ENCODE peak calls at places on chromosomes 12 and 14, in nine cellular contexts. Y is Peyer's patch, E is sigmoid colon, L is tibial nerve, K is esophagus muscularis mucosa, W is uterus, R is endothelial cell of umbilical vein, T is ovary, M is body of pancreas. Z is an unnamed sample.

GRCh38 chr12:2851931-2852330 is 4.9 kb downstream of the TEX52 start:
- DNase-seq in Y (no peak), E (no peak), L (no peak), K (no peak), W (no peak), R (no peak), T (no peak), M (no peak), Z (no peak)

GRCh38 chr12:22333751-22334695 is 484 bp downstream of the ST8SIA1 start:
- DNase-seq in Y (no peak), E (peak), L (no peak), K (no peak), W (peak), R (no peak), T (no peak), M (no peak), Z (peak)

GRCh38 chr12:111546758-111547383 is 52.2 kb downstream of the ATXN2 start:
- DNase-seq in Y (no peak), E (no peak), L (no peak), K (no peak), W (no peak), R (no peak), T (no peak), M (no peak), Z (no peak)

GRCh38 chr14:53525608-53526007 is 372.5 kb upstream of the DDHD1 start:
- DNase-seq in Y (no peak), E (no peak), L (no peak), K (no peak), W (no peak), R (no peak), T (no peak), M (no peak), Z (no peak)

GRCh38 chr14:89351364-89351957 is 65.6 kb downstream of the FOXN3 start:
- DNase-seq in Y (peak), E (no peak), L (no peak), K (peak), W (peak), R (peak), T (peak), M (peak), Z (no peak)

GRCh38 chr12:1993871-1994371 is 10.3 kb downstream of the DCP1B start:
- DNase-seq in Y (no peak), E (no peak), L (no peak), K (no peak), W (no peak), R (no peak), T (no peak), M (no peak), Z (no peak)

GRCh38 chr12:101474711-101475386 is at the start of gene SPIC:
- DNase-seq in Y (no peak), E (no peak), L (no peak), K (no peak), W (no peak), R (no peak), T (no peak), M (no peak), Z (no peak)

GRCh38 chr12:68939500-68939899 is 6.5 kb upstream of the CPM start:
- DNase-seq in Y (no peak), E (no peak), L (no peak), K (no peak), W (no peak), R (no peak), T (no peak), M (no peak), Z (no peak)

GRCh38 chr14:102985665-102986064 is 63.2 kb downstream of the AMN start:
- DNase-seq in Y (peak), E (no peak), L (no peak), K (no peak), W (no peak), R (no peak), T (no peak), M (no peak), Z (no peak)

DNA sequence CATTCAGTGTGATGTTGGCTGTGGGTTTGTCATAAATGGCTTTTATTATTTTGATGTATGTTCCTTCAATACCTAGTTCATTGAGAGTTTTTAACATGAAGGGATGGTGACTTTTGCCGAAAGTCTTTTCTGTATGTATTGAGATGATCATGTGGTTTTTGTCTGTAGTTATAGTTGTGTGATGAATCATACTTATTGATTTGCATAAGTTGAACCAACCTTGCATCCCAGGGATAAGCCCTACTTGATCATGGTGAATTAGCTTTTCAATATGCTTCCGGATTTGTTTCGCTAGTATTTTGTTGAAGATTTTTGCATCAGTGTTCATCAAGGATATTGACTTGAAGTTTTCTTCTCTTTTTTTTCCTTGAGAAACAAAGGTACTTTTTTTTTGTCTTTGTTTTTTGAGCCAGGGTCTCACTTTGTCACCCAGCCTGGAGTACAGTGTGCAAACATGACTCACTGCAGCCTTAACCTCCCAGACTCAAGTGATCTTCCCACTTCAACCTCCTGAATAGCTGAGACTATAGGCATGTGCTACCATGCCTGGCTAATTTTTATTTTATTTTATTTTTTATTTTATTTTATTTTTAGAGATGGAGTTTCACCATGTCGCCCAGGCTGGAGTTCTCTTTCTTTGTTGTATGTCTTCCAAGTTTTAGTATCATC is 121.3 kb downstream of the FUT8 start:
- DNase-seq in Y (no peak), E (no peak), L (no peak), K (no peak), W (no peak), R (no peak), T (no peak), M (no peak), Z (no peak)
- TF ChIP-seq CTCF in Y (no peak), E (no peak), L (no peak), K (no peak), W (no peak), R (no peak), T (no peak), M (no peak), Z (no peak)

GRCh38 chr12:90061834-90062233 is 353.2 kb upstream of the ATP2B1 start:
- DNase-seq in Y (no peak), E (no peak), L (no peak), K (no peak), W (no peak), R (peak), T (no peak), M (no peak), Z (no peak)
- TF ChIP-seq POLR2A in Y (no peak), E (no peak), L (no peak), K (no peak), W (no peak), R (no peak), T (no peak), M (no peak), Z (no peak)

DNA sequence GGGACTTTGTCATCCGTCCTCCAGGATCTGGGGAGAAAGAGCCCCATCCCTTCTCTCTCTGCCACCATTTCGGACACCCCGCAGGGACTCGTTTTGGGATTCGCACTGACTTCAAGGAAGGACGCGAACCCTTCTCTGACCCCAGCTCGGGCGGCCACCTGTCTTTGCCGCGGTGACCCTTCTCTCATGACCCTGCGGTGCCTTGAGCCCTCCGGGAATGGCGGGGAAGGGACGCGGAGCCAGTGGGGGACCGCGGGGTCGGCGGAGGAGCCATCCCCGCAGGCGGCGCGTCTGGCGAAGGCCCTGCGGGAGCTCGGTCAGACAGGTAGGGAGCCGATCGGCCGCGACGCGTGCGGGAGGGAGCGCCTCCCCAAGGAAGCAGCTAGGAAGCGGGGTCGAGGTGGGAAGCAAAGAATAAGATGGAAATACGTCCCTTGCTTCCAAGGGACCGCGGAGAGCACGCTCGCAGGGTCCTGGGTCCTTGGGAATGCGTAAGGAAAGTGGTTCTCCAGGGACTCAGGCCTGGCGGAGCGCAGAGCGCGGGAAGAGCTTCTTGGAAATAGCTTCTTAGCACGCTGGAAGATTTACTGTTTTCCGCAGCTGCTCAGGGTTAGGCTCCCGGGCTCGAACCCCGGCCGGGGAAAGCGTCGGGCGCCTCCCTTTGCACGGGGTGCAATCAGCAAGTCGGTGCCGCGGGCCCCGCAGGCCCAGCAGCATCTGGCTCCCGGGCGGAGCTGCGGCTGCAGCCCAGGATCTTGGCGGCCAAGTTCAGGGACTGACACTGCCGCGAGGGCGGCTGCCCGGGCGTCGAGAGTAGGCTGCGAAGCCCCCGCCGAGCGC is 457 bp downstream of the SOCS2 start:
- DNase-seq in Y (no peak), E (peak), L (no peak), K (no peak), W (peak), R (peak), T (peak), M (peak), Z (peak)
- TF ChIP-seq CTCF in Y (no peak), E (no peak), L (no peak), K (no peak), W (no peak), R (no peak), T (no peak), M (no peak), Z (no peak)

GRCh38 chr14:105485720-105486332 is 860 bp upstream of the CRIP1 start:
- DNase-seq in Y (no peak), E (no peak), L (no peak), K (no peak), W (no peak), R (peak), T (no peak), M (peak), Z (peak)

GRCh38 chr14:105483300-105484068 is 3.2 kb upstream of the CRIP1 start:
- DNase-seq in Y (no peak), E (no peak), L (no peak), K (no peak), W (peak), R (no peak), T (no peak), M (no peak), Z (peak)

GRCh38 chr14:105484997-105485393 is 1.7 kb upstream of the CRIP1 start:
- DNase-seq in Y (no peak), E (no peak), L (no peak), K (no peak), W (no peak), R (no peak), T (no peak), M (no peak), Z (no peak)

GRCh38 chr14:105482486-105483110 is 4.1 kb upstream of the CRIP1 start:
- DNase-seq in Y (no peak), E (no peak), L (no peak), K (no peak), W (no peak), R (no peak), T (no peak), M (no peak), Z (no peak)

GRCh38 chr14:105484069-105484996 is 2.4 kb upstream of the CRIP1 start:
- DNase-seq in Y (no peak), E (no peak), L (no peak), K (no peak), W (peak), R (peak), T (no peak), M (no peak), Z (no peak)
- TF ChIP-seq POLR2A in Y (no peak), E (no peak), L (no peak), K (no peak), W (no peak), R (no peak), T (no peak), M (no peak), Z (no peak)

Z was measured in thyroid gland.